ENCODE peak calls at places on chromosomes 1 and 21, in eight cellular contexts. E, J, Z, B, K, W, L and X are unnamed samples. For H3K4me1, the result is how much of the 10 kb centered on the place peaks cover.

GRCh38 chr1:12502300-12503109 is 115.5 kb downstream of the DHRS3 start:
- DNase-seq in B (no peak), E (no peak), J (no peak), L (no peak), Z (no peak), W (no peak), K (no peak), X (peak)

GRCh38 chr1:24118410-24119242 is 6.7 kb upstream of the MYOM3 start:
- DNase-seq in W (no peak), K (peak), Z (no peak), L (no peak), J (no peak), B (no peak), E (no peak), X (no peak)

GRCh38 chr1:108865316-108865910 is 8.5 kb upstream of the AKNAD1 start:
- DNase-seq in W (no peak), J (peak), B (no peak), L (no peak), Z (no peak), K (peak), E (no peak), X (no peak)

GRCh38 chr1:196584703-196585102 is 23.5 kb downstream of the KCNT2 start:
- DNase-seq in L (no peak), E (no peak), J (no peak), B (no peak), W (no peak), K (no peak), Z (no peak), X (no peak)

GRCh38 chr1:223102797-223103533 is 40.1 kb downstream of the TLR5 start:
- DNase-seq in K (no peak), E (no peak), Z (no peak), J (no peak), B (no peak), L (peak), W (no peak), X (no peak)

GRCh38 chr1:163410073-163410522 is 88.3 kb downstream of the NUF2 start:
- DNase-seq in B (peak), Z (peak), L (peak), K (peak), E (no peak), W (no peak), J (no peak), X (no peak)

GRCh38 chr1:64917907-64918306 is 48.4 kb downstream of the JAK1 start:
- DNase-seq in J (no peak), W (no peak), B (no peak), K (no peak), Z (no peak), L (no peak), E (no peak), X (no peak)

GRCh38 chr1:101587749-101588148 is 350.9 kb downstream of the S1PR1 start:
- DNase-seq in Z (no peak), J (no peak), K (peak), E (no peak), B (no peak), L (peak), W (no peak), X (no peak)

GRCh38 chr1:3656450-3657095 is 4.3 kb downstream of the TP73 start:
- DNase-seq in J (no peak), L (no peak), Z (no peak), W (peak), E (peak), B (no peak), K (no peak), X (no peak)

GRCh38 chr21:42853621-42854020 is 25.7 kb downstream of the WDR4 start:
- DNase-seq in B (no peak), K (no peak), E (no peak), Z (no peak), L (no peak), W (no peak), J (no peak), X (no peak)

GRCh38 chr1:194288284-194288683 is 1101.9 kb upstream of the B3GALT2 start:
- DNase-seq in J (no peak), Z (no peak), L (no peak), B (no peak), W (no peak), K (no peak), E (no peak), X (no peak)

GRCh38 chr1:3662080-3662671 is 9.9 kb downstream of the TP73 start:
- DNase-seq in W (no peak), L (no peak), J (no peak), K (no peak), B (no peak), E (peak), Z (no peak), X (no peak)

GRCh38 chr21:32413697-32414578 is 1.4 kb downstream of the EVA1C start:
- DNase-seq in J (no peak), K (peak), Z (no peak), W (no peak), L (peak), B (no peak), E (no peak), X (peak)

GRCh38 chr1:94384485-94385353 is 33.5 kb upstream of the ABCD3 start:
- DNase-seq in L (peak), B (no peak), E (no peak), W (no peak), Z (no peak), K (peak), J (no peak), X (no peak)

GRCh38 chr1:54610048-54610447 is 13.3 kb downstream of the FAM151A start:
- DNase-seq in Z (peak), E (no peak), L (no peak), J (no peak), K (no peak), W (no peak), B (no peak), X (peak)

GRCh38 chr1:18480315-18481189 is at the start of gene KLHDC7A:
- DNase-seq in L (no peak), Z (peak), J (no peak), E (no peak), B (no peak), K (peak), W (no peak), X (peak)

GRCh38 chr1:237482777-237483176 is 407.9 kb downstream of the ZP4 start:
- DNase-seq in L (no peak), W (no peak), B (no peak), E (no peak), Z (no peak), J (no peak), K (no peak), X (no peak)

GRCh38 chr1:100265562-100265930 is 470 bp upstream of the RTCA start:
- DNase-seq in L (no peak), E (no peak), J (no peak), W (no peak), B (peak), Z (peak), K (peak), X (no peak)

DNA sequence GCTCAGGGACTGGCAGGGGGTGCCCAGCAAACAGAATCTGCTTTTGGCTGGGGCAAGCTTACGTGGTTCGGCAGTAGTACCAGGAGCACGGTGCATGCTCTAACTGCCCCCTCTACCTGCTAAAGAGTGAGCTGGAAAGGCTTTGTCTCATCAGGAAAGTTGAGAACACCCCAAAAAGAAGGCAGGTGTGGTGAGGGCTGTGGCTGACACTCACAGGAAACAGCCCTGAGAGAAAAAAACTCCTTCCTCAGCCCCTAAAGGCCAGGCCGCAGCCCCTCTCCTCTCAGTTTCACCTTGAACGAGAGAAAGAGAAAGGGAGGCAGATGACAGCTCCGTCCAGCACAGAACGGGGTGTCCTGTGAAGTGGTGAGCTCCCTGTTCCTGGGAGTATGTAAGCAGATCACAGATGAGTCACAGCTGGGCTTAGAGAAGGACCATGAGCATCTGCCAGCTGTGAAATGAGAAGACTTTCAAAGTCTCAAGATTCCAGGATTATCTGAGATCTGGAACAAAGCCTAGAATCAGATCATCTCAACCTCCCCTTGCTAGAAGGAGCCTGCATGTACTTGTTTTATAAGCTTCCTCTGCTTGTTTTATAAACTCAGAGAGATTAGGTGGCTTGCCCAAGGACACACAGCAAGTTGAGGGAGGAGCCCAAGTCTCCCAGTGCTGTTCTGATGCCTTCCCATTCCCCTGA is 13.4 kb downstream of the LAPTM5 start:
- DNase-seq in L (no peak), E (no peak), W (no peak), Z (no peak), J (no peak), B (no peak), K (no peak), X (no peak)
- TF ChIP-seq POLR2AphosphoS5 in L (no peak), E (no peak), W (peak), Z (no peak), J (no peak), B (no peak), K (no peak), X (no peak)

GRCh38 chr1:16144325-16145029 is 11.4 kb downstream of the EPHA2 start:
- DNase-seq in J (no peak), W (no peak), E (no peak), B (no peak), K (no peak), L (no peak), Z (no peak), X (no peak)

GRCh38 chr1:16146888-16147614 is 8.8 kb downstream of the EPHA2 start:
- DNase-seq in K (no peak), Z (no peak), J (no peak), B (no peak), L (peak), W (no peak), E (no peak), X (no peak)

GRCh38 chr1:16147615-16147926 is 8.3 kb downstream of the EPHA2 start:
- DNase-seq in K (no peak), J (no peak), E (no peak), Z (no peak), B (no peak), W (no peak), L (no peak), X (no peak)

GRCh38 chr1:16145030-16145987 is 10.6 kb downstream of the EPHA2 start:
- DNase-seq in K (peak), Z (peak), E (peak), J (no peak), B (peak), L (peak), W (no peak), X (peak)

GRCh38 chr1:16145988-16146887 is 9.6 kb downstream of the EPHA2 start:
- DNase-seq in J (no peak), E (peak), K (peak), L (peak), B (no peak), Z (peak), W (no peak), X (peak)
- H3K4me1 ChIP-seq in J (half or more), E (under half), K (under half), L (half or more), B (half or more), Z (under half), W (under half), X (half or more)

DNA sequence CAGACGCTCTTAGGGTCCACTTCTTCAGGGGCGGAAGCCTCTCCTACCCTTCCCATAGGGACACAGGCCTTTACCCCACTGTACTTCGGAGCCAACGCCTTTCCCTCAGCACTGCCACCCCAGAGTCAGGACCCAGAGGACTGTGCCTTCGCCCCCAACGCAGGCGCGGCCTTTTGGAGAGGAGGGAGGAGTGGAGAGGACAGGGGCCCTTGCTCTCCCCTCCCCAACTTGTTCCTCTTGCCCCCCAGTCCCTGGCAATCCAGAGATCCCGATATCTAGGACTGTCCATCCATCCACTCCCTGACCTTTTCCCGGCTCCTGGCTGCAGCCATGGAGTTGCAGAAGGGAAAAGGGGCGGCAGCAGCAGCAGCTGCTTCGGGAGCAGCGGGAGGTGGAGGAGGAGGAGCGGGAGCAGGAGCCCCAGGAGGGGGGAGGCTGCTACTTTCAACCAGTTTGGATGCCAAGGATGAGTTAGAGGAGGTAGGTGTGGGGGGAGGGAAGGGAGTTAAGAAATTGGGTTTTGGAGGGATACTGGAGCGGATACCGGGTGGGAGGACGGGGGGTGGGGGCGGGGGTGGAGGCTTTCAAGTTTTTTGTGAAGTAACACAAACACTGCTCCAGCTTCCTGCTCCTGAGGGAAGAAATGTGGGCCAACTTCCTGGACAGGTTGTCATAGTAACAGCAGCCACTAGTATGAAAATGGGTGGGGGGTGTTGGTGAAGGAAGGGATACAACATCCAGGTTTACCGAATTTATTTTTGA is 636 bp downstream of the INTS3 start:
- DNase-seq in J (no peak), W (no peak), K (peak), L (peak), Z (peak), E (no peak), B (no peak), X (peak)
- TF ChIP-seq POLR2AphosphoS5 in J (no peak), W (no peak), K (peak), L (no peak), Z (peak), E (no peak), B (peak), X (no peak)

GRCh38 chr1:90732136-90732535 is 15.0 kb upstream of the BARHL2 start:
- DNase-seq in E (no peak), J (no peak), K (no peak), W (no peak), B (no peak), Z (no peak), L (no peak), X (no peak)
- H3K4me1 ChIP-seq in E (under half), J (under half), K (under half), W (under half), B (under half), Z (under half), L (under half), X (under half)

GRCh38 chr1:32331549-32331948 is 4.5 kb downstream of the MARCKSL1 start:
- DNase-seq in K (no peak), J (no peak), E (no peak), L (no peak), W (no peak), B (no peak), Z (no peak), X (no peak)

GRCh38 chr1:32332290-32333079 is 3.5 kb downstream of the MARCKSL1 start:
- DNase-seq in B (no peak), J (no peak), W (no peak), Z (peak), E (no peak), K (peak), L (no peak), X (no peak)

GRCh38 chr1:32334274-32334861 is 1.7 kb downstream of the MARCKSL1 start:
- DNase-seq in J (no peak), W (no peak), B (no peak), Z (no peak), L (no peak), E (no peak), K (peak), X (no peak)

GRCh38 chr1:32334864-32335618 is 992 bp downstream of the MARCKSL1 start:
- DNase-seq in K (peak), Z (peak), W (no peak), L (peak), B (no peak), E (no peak), J (no peak), X (no peak)

DNA sequence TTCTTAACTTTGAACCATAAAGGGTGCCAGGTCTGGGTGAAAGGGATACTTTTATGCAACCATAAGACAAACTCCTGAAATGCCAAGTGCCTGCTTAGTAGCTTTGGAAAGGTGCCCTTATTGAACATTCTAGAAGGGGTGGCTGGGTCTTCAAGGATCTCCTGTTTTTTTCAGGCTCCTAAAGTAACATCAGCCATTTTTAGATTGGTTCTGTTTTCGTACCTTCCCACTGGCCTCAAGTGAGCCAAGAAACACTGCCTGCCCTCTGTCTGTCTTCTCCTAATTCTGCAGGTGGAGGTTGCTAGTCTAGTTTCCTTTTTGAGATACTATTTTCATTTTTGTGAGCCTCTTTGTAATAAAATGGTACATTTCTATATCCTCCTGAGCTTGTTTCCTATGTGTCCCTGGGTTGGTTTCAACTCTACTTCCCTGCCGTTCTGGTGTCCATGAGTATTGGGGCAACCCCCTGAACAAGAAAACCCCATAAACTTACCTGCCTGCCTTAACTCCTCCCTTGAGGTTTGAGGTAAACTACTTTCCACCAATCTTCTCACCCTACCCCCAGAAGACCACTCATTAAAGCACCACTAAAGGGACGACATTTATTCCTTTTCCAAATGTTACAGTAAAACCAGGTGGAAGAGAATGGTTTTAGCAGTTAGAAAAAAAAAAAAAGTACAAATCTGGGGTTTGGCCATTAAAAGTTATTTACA is 2.6 kb downstream of the MARCKSL1 start:
- DNase-seq in J (no peak), Z (no peak), B (no peak), W (no peak), K (no peak), E (no peak), L (no peak), X (no peak)
- TF ChIP-seq POLR2AphosphoS5 in J (no peak), Z (peak), B (no peak), W (no peak), K (no peak), E (no peak), L (no peak), X (no peak)

GRCh38 chr1:226690460-226690982 is 48.6 kb downstream of the ITPKB start:
- DNase-seq in Z (no peak), B (no peak), W (no peak), L (peak), K (no peak), J (no peak), E (no peak), X (no peak)
- H3K4me1 ChIP-seq in Z (under half), B (under half), W (under half), L (under half), K (half or more), J (under half), E (under half), X (half or more)

GRCh38 chr1:182383037-182383661 is 8.4 kb downstream of the GLUL start:
- DNase-seq in L (no peak), K (no peak), E (no peak), Z (no peak), W (no peak), B (no peak), J (no peak), X (no peak)
- TF ChIP-seq POLR2AphosphoS5 in L (no peak), K (peak), E (no peak), Z (no peak), W (no peak), B (no peak), J (peak), X (no peak)

GRCh38 chr1:156480015-156480368 is 20.6 kb downstream of the MEF2D start:
- DNase-seq in B (no peak), E (no peak), Z (no peak), L (no peak), K (no peak), J (no peak), W (no peak), X (no peak)

GRCh38 chr1:156481527-156481926 is 19.0 kb downstream of the MEF2D start:
- DNase-seq in E (no peak), Z (no peak), W (no peak), B (no peak), J (no peak), L (no peak), K (no peak), X (no peak)

GRCh38 chr1:156480411-156481192 is 20.0 kb downstream of the MEF2D start:
- DNase-seq in Z (peak), L (peak), W (no peak), K (peak), E (no peak), J (no peak), B (no peak), X (no peak)

GRCh38 chr1:156483397-156483796 is 17.2 kb downstream of the MEF2D start:
- DNase-seq in W (no peak), K (no peak), J (no peak), E (no peak), Z (no peak), L (no peak), B (no peak), X (no peak)

DNA sequence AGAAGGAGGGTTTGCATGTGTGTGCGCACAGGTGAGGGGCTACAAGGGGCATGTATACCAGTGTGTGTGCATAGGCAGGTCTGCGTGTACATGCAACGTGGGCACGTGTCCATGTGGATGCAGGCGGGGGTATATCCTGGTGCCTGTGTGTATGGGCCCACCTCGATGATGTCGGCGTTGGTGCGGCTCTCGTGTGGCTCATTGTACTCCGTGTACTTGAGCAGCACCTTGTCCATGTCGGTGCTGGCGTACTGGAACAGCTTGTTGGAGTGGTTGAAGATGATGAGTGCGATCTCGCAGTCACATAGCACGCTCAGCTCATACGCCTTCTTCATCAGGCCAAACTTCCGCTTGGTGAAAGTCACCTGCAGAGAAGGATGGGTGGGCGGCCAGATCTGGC is 18.3 kb downstream of the MEF2D start:
- DNase-seq in B (no peak), E (no peak), L (no peak), Z (no peak), J (no peak), W (no peak), K (no peak), X (no peak)
- H3K4me1 ChIP-seq in B (under half), E (under half), L (under half), Z (under half), J (half or more), W (half or more), K (under half), X (half or more)